ENCODE peak calls at places on chromosomes 3 and 15, in ten cellular contexts. I is heart left ventricle, H is A549, U is transverse colon, F is tibial nerve, L is lower leg skin, V is spleen, D is adrenal gland, O is GM12891, Y is stomach. T is an unnamed sample.

GRCh38 chr15:62163847-62164499 is 1.1 kb downstream of the C2CD4B start:
- DNase-seq in O (no peak), D (no peak), L (no peak), V (peak; percentile 73), Y (peak; percentile 37), H (peak; percentile 13), U (peak; percentile 14), I (peak; percentile 69), F (no peak), T (no peak)

GRCh38 chr15:20341901-20342605 is 199.5 kb downstream of the GOLGA6L6 start:
- DNase-seq in U (peak; percentile 41), V (peak; percentile 95), F (no peak), D (peak; percentile 37), O (no peak), I (peak; percentile 98), L (peak; percentile 97), Y (peak; percentile 72), H (peak; percentile 25), T (peak; percentile 98)

GRCh38 chr3:150653110-150653561 is 50.0 kb downstream of the SELENOT start:
- DNase-seq in L (no peak), O (no peak), D (no peak), V (no peak), U (no peak), H (no peak), F (no peak), Y (no peak), I (no peak), T (no peak)

GRCh38 chr3:18946524-18946923 is 201.8 kb upstream of the KCNH8 start:
- DNase-seq in H (peak; percentile 20), V (no peak), U (no peak), I (no peak), Y (no peak), D (no peak), O (no peak), L (no peak), F (no peak), T (no peak)

GRCh38 chr15:74723754-74724334 is 1.5 kb downstream of the CYP1A1 start:
- DNase-seq in U (no peak), Y (no peak), L (no peak), V (no peak), O (peak; percentile 48), H (peak; percentile 47), F (no peak), I (no peak), D (no peak), T (no peak)

GRCh38 chr15:72782993-72783562 is 480 bp downstream of the ADPGK start:
- DNase-seq in I (no peak), F (peak; percentile 19), H (no peak), L (peak; percentile 92), D (peak; percentile 54), V (no peak), Y (peak; percentile 40), U (peak; percentile 49), O (peak; percentile 26), T (no peak)

GRCh38 chr3:41000471-41000870 is 198.8 kb upstream of the CTNNB1 start:
- DNase-seq in Y (no peak), F (no peak), D (no peak), V (no peak), O (no peak), U (no peak), L (no peak), I (no peak), H (no peak), T (no peak)

GRCh38 chr3:110506890-110507289 is 564.7 kb upstream of the NECTIN3 start:
- DNase-seq in F (no peak), Y (no peak), O (no peak), D (no peak), V (no peak), L (no peak), H (no peak), I (no peak), U (no peak), T (no peak)

GRCh38 chr15:66403323-66403722 is 16.6 kb downstream of the MAP2K1 start:
- DNase-seq in Y (no peak), I (no peak), L (no peak), U (no peak), O (no peak), H (no peak), D (no peak), V (no peak), F (no peak), T (no peak)

GRCh38 chr3:14455571-14456317 is 53.3 kb downstream of the SLC6A6 start:
- DNase-seq in U (no peak), O (no peak), V (no peak), H (no peak), D (no peak), L (no peak), F (no peak), I (no peak), Y (peak; percentile 95), T (no peak)

GRCh38 chr3:14457999-14458398 is 55.6 kb downstream of the SLC6A6 start:
- DNase-seq in O (no peak), L (no peak), F (no peak), V (no peak), I (no peak), H (peak; percentile 41), Y (peak; percentile 53), U (no peak), D (no peak), T (no peak)

GRCh38 chr3:14458434-14459280 is 56.3 kb downstream of the SLC6A6 start:
- DNase-seq in V (no peak), L (no peak), O (no peak), F (no peak), I (peak; percentile 4), U (no peak), H (no peak), D (no peak), Y (no peak), T (no peak)

GRCh38 chr3:14457481-14457880 is 55.1 kb downstream of the SLC6A6 start:
- DNase-seq in V (no peak), Y (no peak), F (no peak), I (no peak), L (no peak), H (no peak), U (no peak), D (no peak), O (no peak), T (no peak)

GRCh38 chr3:14456794-14457193 is 54.4 kb downstream of the SLC6A6 start:
- DNase-seq in V (no peak), U (no peak), F (no peak), D (no peak), O (no peak), L (no peak), Y (no peak), H (no peak), I (no peak), T (no peak)
- TF ChIP-seq POLR2A in V (no peak), U (no peak), F (no peak), D (no peak), O (no peak), L (no peak), Y (no peak), H (no peak), I (no peak), T (no peak)

GRCh38 chr3:9837701-9838582 is 5.9 kb downstream of the RPUSD3 start:
- DNase-seq in D (no peak), L (no peak), V (no peak), F (no peak), I (no peak), H (no peak), O (no peak), U (no peak), Y (no peak), T (no peak)
- TF ChIP-seq POLR2A in D (no peak), L (no peak), V (no peak), F (no peak), I (no peak), H (no peak), O (no peak), U (no peak), Y (no peak), T (no peak)

GRCh38 chr3:13662238-13662847 is 113.4 kb downstream of the FBLN2 start:
- DNase-seq in F (no peak), O (no peak), Y (no peak), I (no peak), L (no peak), U (no peak), D (no peak), V (no peak), H (no peak), T (no peak)
- TF ChIP-seq POLR2A in F (no peak), O (no peak), Y (no peak), I (no peak), L (no peak), U (no peak), D (no peak), V (no peak), H (no peak), T (no peak)

GRCh38 chr3:27591321-27591711 is 107.1 kb upstream of the SLC4A7 start:
- DNase-seq in F (no peak), U (no peak), O (no peak), D (no peak), Y (no peak), L (no peak), H (no peak), V (no peak), I (no peak), T (no peak)

GRCh38 chr3:27593173-27593572 is 109.0 kb upstream of the SLC4A7 start:
- DNase-seq in I (no peak), V (no peak), H (no peak), Y (no peak), U (no peak), F (no peak), D (no peak), L (no peak), O (no peak), T (no peak)

GRCh38 chr3:27591811-27592210 is 107.6 kb upstream of the SLC4A7 start:
- DNase-seq in I (no peak), Y (no peak), H (no peak), F (no peak), O (no peak), D (peak; percentile 19), L (no peak), U (no peak), V (no peak), T (no peak)

GRCh38 chr3:27589795-27590194 is 105.6 kb upstream of the SLC4A7 start:
- DNase-seq in H (no peak), D (no peak), O (no peak), F (no peak), L (no peak), I (no peak), Y (no peak), U (no peak), V (no peak), T (no peak)

DNA sequence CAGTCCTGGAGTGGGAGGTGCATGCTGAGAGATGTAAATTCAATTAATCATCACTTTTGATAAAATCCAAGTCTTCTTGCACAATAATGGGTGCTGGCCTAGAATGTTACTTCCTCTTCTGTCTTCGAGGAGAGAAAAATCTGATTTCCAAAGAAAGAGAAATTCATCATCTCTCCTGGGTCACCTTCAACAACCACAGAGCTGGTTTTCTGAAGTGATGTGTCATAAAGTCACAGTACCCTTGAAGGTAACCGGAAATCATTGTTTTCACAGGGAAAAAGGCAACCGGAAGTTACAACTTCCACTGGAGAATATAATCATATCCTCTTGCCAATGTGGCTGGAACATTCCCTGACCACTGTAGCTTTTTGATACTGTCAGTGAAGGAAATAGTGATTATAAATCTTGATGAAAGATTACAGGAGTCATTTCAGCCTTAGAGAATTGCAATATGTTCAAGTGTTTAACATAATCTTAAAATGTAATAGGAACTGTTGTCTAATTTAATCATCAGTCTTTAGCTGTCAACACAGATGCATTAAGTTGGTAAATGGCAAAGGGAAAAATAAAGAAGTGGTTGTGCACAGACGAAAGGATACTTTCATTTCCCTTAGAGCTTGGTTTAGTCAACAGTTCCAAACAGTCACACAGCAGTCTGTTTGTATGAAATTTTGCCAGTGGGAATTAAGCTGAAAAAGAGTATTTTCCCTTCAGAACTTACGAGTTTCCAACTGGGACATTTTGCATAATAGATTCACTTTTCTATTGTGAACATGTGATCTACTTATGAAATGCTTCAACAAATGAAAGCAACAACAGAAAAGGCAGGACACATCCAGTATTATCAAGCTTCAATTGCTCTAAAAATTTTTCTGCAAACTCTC is 106.5 kb upstream of the SLC4A7 start:
- DNase-seq in F (no peak), I (no peak), L (no peak), O (no peak), Y (no peak), V (no peak), U (no peak), H (peak; percentile 6), D (peak; percentile 18), T (no peak)
- TF ChIP-seq POLR2A in F (no peak), I (no peak), L (no peak), O (no peak), Y (no peak), V (no peak), U (no peak), H (no peak), D (no peak), T (no peak)